ENCODE peak calls at places on chromosomes 6 and 20, in eight cellular contexts. E is foreskin fibroblast, Z is HFFc6, A is A549, Q is mesothelial cell of epicardium, W is PC-9, F is fibroblast of lung, O is nephron progenitor cell. R is an unnamed sample.

GRCh38 chr20:52168116-52168515 is 23.5 kb downstream of the ZFP64 start:
- DNase-seq in E (no peak), Z (no peak), A (no peak), Q (no peak), W (no peak), F (peak), O (no peak), R (no peak)

GRCh38 chr6:15404700-15404980 is 158.8 kb downstream of the JARID2 start:
- DNase-seq in E (no peak), Z (no peak), A (no peak), Q (no peak), W (no peak), F (no peak), O (no peak), R (no peak)

GRCh38 chr20:2834401-2834800 is 6.1 kb downstream of the PCED1A start:
- DNase-seq in E (no peak), Z (no peak), A (no peak), Q (no peak), W (no peak), F (no peak), O (no peak), R (no peak)

GRCh38 chr20:50992336-50992732 is 30.6 kb downstream of the KCNG1 start:
- DNase-seq in E (no peak), Z (no peak), A (no peak), Q (no peak), W (no peak), F (no peak), O (no peak), R (no peak)

GRCh38 chr20:56986931-56987720 is 279.3 kb downstream of the BMP7 start:
- DNase-seq in E (peak), Z (peak), A (no peak), Q (no peak), W (peak), F (no peak), O (no peak), R (no peak)

GRCh38 chr6:107987805-107988204 is 29.8 kb upstream of the SEC63 start:
- DNase-seq in E (no peak), Z (no peak), A (no peak), Q (no peak), W (no peak), F (no peak), O (no peak), R (no peak)

GRCh38 chr6:63740709-63741108 is 105.1 kb downstream of the PHF3 start:
- DNase-seq in E (peak), Z (peak), A (no peak), Q (no peak), W (peak), F (peak), O (no peak), R (no peak)

GRCh38 chr6:131103296-131103695 is 32.0 kb upstream of the AKAP7 start:
- DNase-seq in E (no peak), Z (no peak), A (no peak), Q (no peak), W (no peak), F (peak), O (no peak), R (no peak)

GRCh38 chr20:19739351-19739750 is 18.7 kb upstream of the RIN2 start:
- DNase-seq in E (no peak), Z (no peak), A (no peak), Q (no peak), W (no peak), F (no peak), O (no peak), R (no peak)

GRCh38 chr6:163751032-163751525 is 336.6 kb downstream of the QKI start:
- DNase-seq in E (no peak), Z (no peak), A (no peak), Q (no peak), W (no peak), F (no peak), O (no peak), R (no peak)

GRCh38 chr6:147935656-147936055 is 407.0 kb upstream of the SASH1 start:
- DNase-seq in E (no peak), Z (no peak), A (no peak), Q (no peak), W (no peak), F (peak), O (no peak), R (no peak)

GRCh38 chr6:8207869-8208191 is 105.5 kb upstream of the EEF1E1 start:
- DNase-seq in E (no peak), Z (no peak), A (no peak), Q (no peak), W (no peak), F (no peak), O (no peak), R (no peak)

GRCh38 chr6:20661721-20662120 is 127.5 kb downstream of the CDKAL1 start:
- DNase-seq in E (no peak), Z (no peak), A (no peak), Q (no peak), W (no peak), F (peak), O (no peak), R (no peak)

GRCh38 chr20:44357555-44358130 is 2.1 kb downstream of the HNF4A start:
- DNase-seq in E (no peak), Z (no peak), A (no peak), Q (no peak), W (no peak), F (no peak), O (no peak), R (no peak)

GRCh38 chr6:19309661-19310060 is 527.5 kb upstream of the ID4 start:
- DNase-seq in E (no peak), Z (no peak), A (no peak), Q (no peak), W (no peak), F (no peak), O (no peak), R (no peak)

GRCh38 chr20:16821211-16822089 is 73.3 kb downstream of the OTOR start:
- DNase-seq in E (peak), Z (peak), A (peak), Q (no peak), W (peak), F (peak), O (peak), R (peak)

GRCh38 chr20:57097245-57097935 is 169.1 kb downstream of the BMP7 start:
- DNase-seq in E (no peak), Z (no peak), A (no peak), Q (no peak), W (no peak), F (no peak), O (no peak), R (no peak)

GRCh38 chr6:56767892-56768531 is 125.3 kb upstream of the DST start:
- DNase-seq in E (no peak), Z (no peak), A (no peak), Q (no peak), W (no peak), F (no peak), O (no peak), R (no peak)
- TF ChIP-seq CTCF in E (no peak), Z (peak), A (no peak), Q (no peak), W (no peak), F (no peak), O (no peak), R (no peak)

GRCh38 chr6:111480988-111481830 is 1.8 kb downstream of the REV3L start:
- DNase-seq in E (no peak), Z (no peak), A (no peak), Q (no peak), W (no peak), F (peak), O (no peak), R (no peak)
- TF ChIP-seq CTCF in E (no peak), Z (peak), A (no peak), Q (no peak), W (no peak), F (no peak), O (no peak), R (no peak)

GRCh38 chr20:62614961-62615680 is 27.2 kb upstream of the SLCO4A1 start:
- DNase-seq in E (no peak), Z (no peak), A (no peak), Q (no peak), W (no peak), F (no peak), O (no peak), R (no peak)
- TF ChIP-seq CTCF in E (no peak), Z (no peak), A (no peak), Q (no peak), W (no peak), F (no peak), O (no peak), R (no peak)

GRCh38 chr6:129252377-129253071 is 369.6 kb downstream of the LAMA2 start:
- DNase-seq in E (no peak), Z (peak), A (no peak), Q (no peak), W (no peak), F (peak), O (no peak), R (no peak)
- TF ChIP-seq CTCF in E (no peak), Z (peak), A (peak), Q (peak), W (peak), F (no peak), O (peak), R (no peak)

DNA sequence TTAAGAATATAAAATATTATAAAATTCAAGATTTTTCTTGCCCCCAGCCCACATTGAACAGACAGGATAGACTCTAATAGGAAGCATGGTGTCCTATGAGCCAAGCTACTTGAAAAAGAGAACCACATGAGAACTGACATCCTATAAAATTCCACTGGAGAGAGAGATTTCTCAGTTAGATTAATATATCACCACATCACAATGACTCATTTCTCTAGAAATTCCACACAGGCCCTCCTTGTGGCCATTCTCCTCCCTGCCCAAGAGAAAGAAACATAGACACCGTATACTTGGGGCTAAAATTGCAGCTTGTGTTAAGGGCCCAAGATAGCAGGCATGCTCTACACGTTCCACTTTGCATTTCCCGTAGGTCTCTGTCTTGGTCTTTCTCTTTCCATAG is 481.4 kb downstream of the PTPRT start:
- DNase-seq in E (no peak), Z (no peak), A (no peak), Q (no peak), W (no peak), F (no peak), O (no peak), R (no peak)
- TF ChIP-seq CTCF in E (no peak), Z (no peak), A (no peak), Q (no peak), W (no peak), F (no peak), O (no peak), R (no peak)

GRCh38 chr6:52904562-52905279 is 4.8 kb downstream of the GSTA3 start:
- DNase-seq in E (no peak), Z (no peak), A (no peak), Q (no peak), W (no peak), F (no peak), O (no peak), R (no peak)
- TF ChIP-seq CTCF in E (peak), Z (peak), A (peak), Q (no peak), W (peak), F (peak), O (no peak), R (no peak)

R was measured in endothelial cell.